ENCODE peak calls at places on chromosome 22, in seven cellular contexts. W is EL; O is stimulated activated CD4-positive, alpha-beta T cell treated with anti-CD3 and anti-CD28 coated beads, Interleukin-2, amount 100 ng/mL, for 48 hours; N is NCI-H82; B is head of caudate nucleus; T is stimulated activated CD8-positive, alpha-beta memory T cell treated with anti-CD3 and anti-CD28 coated beads, Interleukin-7, amount 100 ng/mL, for 48 hours; I is adrenal gland. L is an unnamed sample.

GRCh38 chr22:38132136-38132535 is 21.7 kb upstream of the BAIAP2L2 start:
- DNase-seq in W (no peak), O (no peak), N (no peak), B (no peak), T (no peak), I (no peak), L (no peak)

GRCh38 chr22:36017661-36018091 is 10.9 kb downstream of the RBFOX2 start:
- DNase-seq in W (no peak), O (no peak), N (no peak), B (no peak), T (no peak), I (no peak), L (no peak)

GRCh38 chr22:31680764-31681624 is 19.0 kb upstream of the PISD start:
- DNase-seq in W (peak), O (no peak), N (no peak), B (no peak), T (no peak), I (peak), L (peak)

GRCh38 chr22:49413551-49413950 is 414.1 kb downstream of the BRD1 start:
- DNase-seq in W (no peak), O (no peak), N (no peak), B (no peak), T (no peak), I (no peak), L (no peak)

GRCh38 chr22:44331881-44332714 is 19.3 kb upstream of the SHISAL1 start:
- DNase-seq in W (peak), O (no peak), N (peak), B (no peak), T (no peak), I (no peak), L (peak)

GRCh38 chr22:21694795-21695431 is 29.1 kb downstream of the PPIL2 start:
- DNase-seq in W (no peak), O (no peak), N (no peak), B (no peak), T (no peak), I (no peak), L (no peak)

GRCh38 chr22:32900856-32901255 is 99.4 kb downstream of the TIMP3 start:
- DNase-seq in W (no peak), O (no peak), N (no peak), B (no peak), T (no peak), I (no peak), L (no peak)

GRCh38 chr22:49307071-49307830 is 520.4 kb downstream of the BRD1 start:
- DNase-seq in W (no peak), O (no peak), N (no peak), B (peak), T (no peak), I (no peak), L (no peak)

GRCh38 chr22:31243339-31244043 is 31.4 kb downstream of the LIMK2 start:
- DNase-seq in W (no peak), O (no peak), N (no peak), B (no peak), T (no peak), I (no peak), L (no peak)

GRCh38 chr22:37314315-37315046 is 32.2 kb downstream of the CYTH4 start:
- DNase-seq in W (peak), O (no peak), N (no peak), B (no peak), T (no peak), I (no peak), L (no peak)